ENCODE peak calls at places on chromosomes 7 and 10, in ten cellular contexts. F is stomach; D is lower lobe of right lung; C is CD8-positive, alpha-beta memory T cell; Q is K562; J is esophagus muscularis mucosa; O is prostate gland; T is left ventricle myocardium inferior; M is PC-3; P is vagina. N is an unnamed sample.

GRCh38 chr7:35355911-35356310 is 102.0 kb upstream of the TBX20 start:
- DNase-seq in F (no peak), D (no peak), C (no peak), Q (no peak), J (no peak), O (no peak), T (no peak), M (no peak), P (no peak), N (no peak)

GRCh38 chr10:12782537-12782936 is 219.0 kb downstream of the CCDC3 start:
- DNase-seq in F (peak; percentile 47), D (peak; percentile 57), C (no peak), Q (peak; percentile 72), J (no peak), O (peak; percentile 13), T (peak; percentile 31), M (peak; percentile 39), P (no peak), N (no peak)

GRCh38 chr10:61682323-61682722 is 19.6 kb downstream of the CABCOCO1 start:
- DNase-seq in F (no peak), D (no peak), C (no peak), Q (no peak), J (no peak), O (no peak), T (no peak), M (peak; percentile 57), P (no peak), N (no peak)

GRCh38 chr7:27912751-27913150 is 172.8 kb downstream of the TAX1BP1 start:
- DNase-seq in F (no peak), D (no peak), C (no peak), Q (no peak), J (no peak), O (no peak), T (no peak), M (no peak), P (no peak), N (no peak)

GRCh38 chr7:8396294-8396693 is 37.1 kb upstream of the NXPH1 start:
- DNase-seq in F (no peak), D (no peak), C (no peak), Q (no peak), J (no peak), O (no peak), T (no peak), M (no peak), P (no peak), N (no peak)

GRCh38 chr7:8389898-8390642 is 43.3 kb upstream of the NXPH1 start:
- DNase-seq in F (no peak), D (no peak), C (no peak), Q (peak; percentile 79), J (no peak), O (no peak), T (no peak), M (no peak), P (no peak), N (no peak)

GRCh38 chr7:26127411-26127810 is 24.6 kb upstream of the NFE2L3 start:
- DNase-seq in F (no peak), D (no peak), C (no peak), Q (no peak), J (no peak), O (no peak), T (no peak), M (no peak), P (no peak), N (no peak)

GRCh38 chr7:124489925-124490324 is 275.7 kb downstream of the GPR37 start:
- DNase-seq in F (no peak), D (no peak), C (no peak), Q (no peak), J (no peak), O (no peak), T (no peak), M (no peak), P (no peak), N (no peak)

GRCh38 chr10:43039629-43040481 is 37.0 kb upstream of the RET start:
- DNase-seq in F (peak; percentile 20), D (peak; percentile 28), C (no peak), Q (no peak), J (peak; percentile 72), O (no peak), T (no peak), M (no peak), P (peak; percentile 93), N (no peak)

GRCh38 chr10:63114031-63114814 is 18.9 kb upstream of the NRBF2 start:
- DNase-seq in F (peak; percentile 46), D (peak; percentile 62), C (no peak), Q (no peak), J (peak; percentile 93), O (peak; percentile 82), T (peak; percentile 72), M (peak; percentile 87), P (no peak), N (no peak)

GRCh38 chr10:77550378-77550777 is 87.2 kb downstream of the KCNMA1 start:
- DNase-seq in F (no peak), D (no peak), C (no peak), Q (no peak), J (no peak), O (no peak), T (no peak), M (no peak), P (no peak), N (no peak)

GRCh38 chr7:27150568-27151340 is 1.6 kb downstream of the HOXA3 start:
- DNase-seq in F (peak; percentile 60), D (peak; percentile 82), C (peak; percentile 57), Q (peak; percentile 74), J (no peak), O (peak; percentile 77), T (peak; percentile 51), M (peak; percentile 86), P (no peak), N (peak; percentile 67)

GRCh38 chr7:133235212-133235883 is 17.5 kb upstream of the EXOC4 start:
- DNase-seq in F (no peak), D (no peak), C (no peak), Q (no peak), J (no peak), O (no peak), T (no peak), M (peak; percentile 28), P (no peak), N (no peak)

DNA sequence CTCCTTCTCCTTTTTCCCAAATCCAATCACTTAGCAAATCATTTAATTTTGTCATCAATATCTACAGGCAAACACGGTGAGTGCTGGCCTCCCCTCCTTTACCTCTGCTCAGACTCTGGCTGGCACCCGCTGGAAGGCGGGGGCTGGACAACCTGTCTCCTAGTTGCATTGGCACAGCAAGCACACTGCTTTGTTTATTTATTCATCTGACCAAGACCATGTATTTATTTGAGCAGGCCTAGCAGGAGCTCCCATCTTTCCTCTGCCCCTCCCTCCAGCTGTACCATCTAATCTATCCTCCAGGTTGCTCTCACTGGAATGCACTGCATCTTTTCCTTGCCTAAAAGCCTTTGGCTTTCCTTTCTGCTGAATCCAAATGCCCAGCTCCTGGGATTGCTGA is 9.8 kb downstream of the ELMO1 start:
- DNase-seq in F (no peak), D (no peak), C (no peak), Q (no peak), J (no peak), O (no peak), T (no peak), M (no peak), P (no peak), N (no peak)
- H3K27ac ChIP-seq in F (peak overlapping the region; percentile 1), D (peak overlapping the region; percentile 5), C (no peak overlapping the region), Q (no peak overlapping the region), J (no peak overlapping the region), O (no peak overlapping the region), T (peak overlapping the region; percentile 86), M (no peak overlapping the region), P (no peak overlapping the region), N (no peak overlapping the region)

GRCh38 chr7:85774931-85775330 is 588.1 kb upstream of the SEMA3D start:
- DNase-seq in F (no peak), D (no peak), C (no peak), Q (no peak), J (no peak), O (no peak), T (no peak), M (no peak), P (no peak), N (no peak)
- H3K4me3 ChIP-seq in F (no peak overlapping the region), D (no peak overlapping the region), C (no peak overlapping the region), Q (no peak overlapping the region), J (no peak overlapping the region), O (no peak overlapping the region), T (no peak overlapping the region), M (no peak overlapping the region), P (no peak overlapping the region), N (no peak overlapping the region)

GRCh38 chr10:32937824-32938482 is 20.1 kb downstream of the ITGB1 start:
- DNase-seq in F (no peak), D (no peak), C (no peak), Q (no peak), J (no peak), O (no peak), T (no peak), M (no peak), P (no peak), N (no peak)

GRCh38 chr10:32939296-32940111 is 18.5 kb downstream of the ITGB1 start:
- DNase-seq in F (no peak), D (no peak), C (no peak), Q (no peak), J (no peak), O (no peak), T (no peak), M (peak; percentile 93), P (no peak), N (no peak)

GRCh38 chr10:32941357-32941756 is 16.7 kb downstream of the ITGB1 start:
- DNase-seq in F (no peak), D (no peak), C (no peak), Q (no peak), J (no peak), O (no peak), T (no peak), M (no peak), P (no peak), N (no peak)

GRCh38 chr10:32940321-32941264 is 17.4 kb downstream of the ITGB1 start:
- DNase-seq in F (no peak), D (no peak), C (no peak), Q (no peak), J (no peak), O (no peak), T (no peak), M (no peak), P (no peak), N (no peak)

DNA sequence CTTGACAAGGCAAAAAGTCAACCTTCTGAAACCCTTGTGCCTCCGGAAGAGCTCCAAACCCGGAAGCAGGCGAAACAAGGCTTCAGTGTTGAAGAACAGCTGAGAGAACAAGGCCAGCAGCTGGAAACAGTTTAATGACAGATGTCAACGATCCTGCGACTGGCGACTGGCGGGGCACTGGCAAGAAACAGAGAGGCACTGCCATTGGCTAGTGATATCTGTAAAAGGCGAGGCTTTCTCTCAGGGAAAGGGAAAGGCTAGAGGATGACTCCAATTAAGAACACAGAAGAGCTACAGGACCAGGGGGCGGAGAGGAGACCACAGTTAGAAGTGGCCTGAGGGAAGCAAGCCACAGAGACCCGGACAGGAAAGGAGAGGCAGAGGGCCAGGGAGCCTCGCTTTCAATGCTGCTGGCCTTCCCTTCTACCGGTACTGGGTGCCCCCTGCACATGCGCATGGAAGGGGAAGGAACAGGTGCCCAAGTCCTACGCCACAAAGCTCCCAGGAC is 19.4 kb downstream of the ITGB1 start:
- DNase-seq in F (peak; percentile 39), D (no peak), C (no peak), Q (no peak), J (no peak), O (no peak), T (peak; percentile 27), M (no peak), P (no peak), N (no peak)
- H3K4me1 ChIP-seq in F (peaks cover 25% of the 10 kb centered on the region), D (peaks cover 75% of the 10 kb centered on the region), C (peaks cover 31% of the 10 kb centered on the region), Q (peaks cover 8% of the 10 kb centered on the region), J (peaks cover 90% of the 10 kb centered on the region), O (peaks cover 13% of the 10 kb centered on the region), T (peaks cover 91% of the 10 kb centered on the region), M (peaks cover 50% of the 10 kb centered on the region), P (peaks cover 66% of the 10 kb centered on the region), N (peaks cover 92% of the 10 kb centered on the region)

GRCh38 chr10:110357871-110358270 is 53.2 kb upstream of the SMNDC1 start:
- DNase-seq in F (no peak), D (no peak), C (no peak), Q (no peak), J (no peak), O (no peak), T (no peak), M (no peak), P (no peak), N (no peak)
- H3K27ac ChIP-seq in F (peak overlapping the region; percentile 64), D (no peak overlapping the region), C (peak overlapping the region; percentile 75), Q (no peak overlapping the region), J (no peak overlapping the region), O (no peak overlapping the region), T (no peak overlapping the region), M (peak overlapping the region; percentile 95), P (no peak overlapping the region), N (peak overlapping the region; percentile 81)

N was measured in CD4-positive, alpha-beta memory T cell.